ENCODE peak calls at places on chromosomes 13 and 19, in five cellular contexts. S is HepG2, T is GM12878, B is H1, D is K562. R is an unnamed sample.

GRCh38 chr13:91312324-91312723 is 35.2 kb upstream of the MIR17HG start:
- DNase-seq in B (no peak), D (no peak), T (no peak), S (no peak), R (no peak)

GRCh38 chr19:6459356-6460098 is at the start of gene SLC25A23:
- DNase-seq in T (peak), D (peak), S (peak), B (peak), R (peak)

GRCh38 chr13:98813993-98814392 is 61.5 kb upstream of the SLC15A1 start:
- DNase-seq in B (no peak), T (no peak), S (no peak), D (no peak), R (no peak)

GRCh38 chr13:48534911-48535501 is 2.1 kb upstream of the RCBTB2 start:
- DNase-seq in S (no peak), B (no peak), D (no peak), T (no peak), R (no peak)

GRCh38 chr13:48094404-48094780 is 512 bp downstream of the MED4 start:
- DNase-seq in T (no peak), S (no peak), D (no peak), B (no peak), R (no peak)

GRCh38 chr19:16386619-16387240 is 62.1 kb downstream of the KLF2 start:
- DNase-seq in S (peak), T (no peak), B (peak), D (peak), R (peak)

GRCh38 chr19:45769821-45770191 is 754 bp upstream of the SIX5 start:
- DNase-seq in B (no peak), T (no peak), S (no peak), D (no peak), R (no peak)

GRCh38 chr13:41458939-41459753 is 1.8 kb downstream of the RGCC start:
- DNase-seq in D (peak), S (peak), B (no peak), T (no peak), R (peak)

GRCh38 chr13:27186295-27186694 is 14.7 kb upstream of the USP12 start:
- DNase-seq in T (no peak), D (no peak), S (no peak), B (no peak), R (no peak)

GRCh38 chr13:58583961-58584360 is 952.4 kb downstream of the PCDH17 start:
- DNase-seq in T (no peak), D (no peak), S (no peak), B (no peak), R (no peak)

GRCh38 chr13:111474136-111475002 is 153.9 kb downstream of the TEX29 start:
- DNase-seq in D (peak), B (peak), T (no peak), S (peak), R (peak)

GRCh38 chr19:54644056-54644455 is 13.8 kb downstream of the LILRB1 start:
- DNase-seq in T (no peak), D (no peak), S (no peak), B (no peak), R (no peak)
- TF ChIP-seq ATF3 in T (no peak), D (no peak), S (no peak), B (no peak), R (no peak)

GRCh38 chr13:35769812-35770211 is 293.3 kb upstream of the MAB21L1 start:
- DNase-seq in B (no peak), D (no peak), T (no peak), S (no peak), R (no peak)
- TF ChIP-seq SRF in B (no peak), D (no peak), T (no peak), S (no peak), R (no peak)

DNA sequence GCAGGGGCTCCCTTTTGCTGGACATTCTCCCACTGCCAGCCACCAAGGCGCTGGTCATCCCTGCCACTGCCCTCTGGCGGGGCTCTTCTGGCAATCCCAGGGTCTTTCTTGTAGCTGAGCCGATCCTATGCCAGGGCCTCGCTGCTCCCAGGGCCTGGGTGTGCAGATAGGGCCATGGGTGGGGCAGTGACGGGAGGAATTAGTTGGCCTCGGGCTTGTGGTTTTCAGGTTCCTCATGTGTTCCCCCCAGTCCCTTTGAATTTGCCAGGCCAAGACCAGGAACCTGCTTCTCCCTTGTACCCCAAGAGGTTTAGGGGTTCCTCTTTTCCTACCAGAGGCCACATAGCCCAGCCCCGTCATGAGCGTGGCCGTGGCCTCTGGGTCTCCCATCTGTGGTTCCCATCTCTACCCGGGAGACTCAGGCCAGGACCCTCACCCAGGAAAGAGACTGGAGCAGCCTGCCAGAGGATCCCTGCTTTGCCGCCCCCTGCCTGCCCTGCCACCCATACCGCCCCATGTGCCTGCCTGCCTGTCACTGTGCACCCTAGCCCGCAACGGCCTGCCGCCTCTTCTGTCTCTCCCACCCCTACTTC is 26.2 kb downstream of the TMED1 start:
- DNase-seq in B (no peak), S (no peak), T (no peak), D (peak), R (no peak)
- TF ChIP-seq ATF3 in B (no peak), S (no peak), T (no peak), D (no peak), R (no peak)

DNA sequence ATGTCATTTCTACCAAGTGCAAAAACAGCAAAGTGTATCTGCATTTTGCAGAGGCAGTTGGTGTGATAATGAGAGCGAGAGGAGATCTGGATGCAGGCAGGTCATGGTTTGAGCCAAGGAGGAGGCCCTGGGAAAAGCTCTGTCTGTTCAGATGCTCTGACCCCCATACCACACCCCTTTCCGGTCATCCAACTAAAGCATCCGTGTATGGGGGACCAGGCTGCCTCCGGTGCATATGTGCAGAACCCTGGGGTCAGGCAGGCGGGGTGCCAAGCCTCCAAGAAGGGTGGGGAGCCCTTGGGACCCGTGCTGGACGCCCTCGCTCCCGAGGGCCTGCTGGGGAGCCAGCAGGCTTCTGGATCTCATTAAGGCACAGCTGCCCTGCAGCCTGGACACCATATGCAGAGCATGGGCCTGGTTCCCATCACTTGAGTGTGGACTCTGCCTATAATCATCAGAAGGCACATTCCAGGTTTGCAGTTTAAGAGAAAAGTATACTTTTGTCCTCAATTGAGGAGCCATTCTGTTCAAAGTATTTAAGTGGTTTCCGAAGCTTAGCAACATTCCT is 56.1 kb downstream of the ALOX5AP start:
- DNase-seq in B (no peak), D (no peak), S (no peak), T (no peak), R (no peak)
- TF ChIP-seq SRF in B (no peak), D (no peak), S (no peak), T (no peak), R (no peak)

GRCh38 chr13:95880346-95880745 is 172.9 kb downstream of the UGGT2 start:
- DNase-seq in T (no peak), D (no peak), B (no peak), S (no peak), R (no peak)
- TF ChIP-seq ATF3 in T (no peak), D (no peak), B (no peak), S (no peak), R (no peak)

GRCh38 chr13:30905932-30906383 is at the start of gene MEDAG:
- DNase-seq in B (no peak), S (no peak), T (no peak), D (no peak), R (no peak)
- TF ChIP-seq SRF in B (no peak), S (no peak), T (no peak), D (no peak), R (no peak)